ENCODE peak calls at places on chromosomes 11 and 22, in four cellular contexts. T is A549, L is body of pancreas, E is ovary. K is an unnamed sample. For H3K4me1, the result is how much of the 10 kb centered on the place peaks cover.

GRCh38 chr22:43299736-43300135 is 43.4 kb downstream of the SCUBE1 start:
- DNase-seq in T (no peak), L (no peak), E (no peak), K (no peak)

GRCh38 chr11:58649623-58650022 is 27.2 kb downstream of the CNTF start:
- DNase-seq in T (no peak), L (no peak), E (no peak), K (no peak)

GRCh38 chr11:132343445-132343844 is 973.0 kb downstream of the NTM start:
- DNase-seq in T (no peak), L (no peak), E (no peak), K (no peak)

GRCh38 chr11:72411623-72412532 is 22.5 kb downstream of the CLPB start:
- DNase-seq in T (no peak), L (peak), E (no peak), K (peak)

GRCh38 chr11:70711911-70712185 is 313.5 kb downstream of the CTTN start:
- DNase-seq in T (no peak), L (no peak), E (no peak), K (no peak)

GRCh38 chr11:133814588-133814987 is 30.7 kb downstream of the SPATA19 start:
- DNase-seq in T (no peak), L (no peak), E (no peak), K (no peak)

GRCh38 chr22:42365337-42365865 is 66.8 kb downstream of the NFAM1 start:
- DNase-seq in T (no peak), L (no peak), E (no peak), K (no peak)

GRCh38 chr11:95138448-95138847 is 48.8 kb downstream of the ENDOD1 start:
- DNase-seq in T (no peak), L (no peak), E (no peak), K (no peak)

GRCh38 chr22:42994917-42995562 is 19.9 kb downstream of the PACSIN2 start:
- DNase-seq in T (peak), L (peak), E (no peak), K (no peak)

GRCh38 chr11:96292291-96293010 is 50.5 kb downstream of the MAML2 start:
- DNase-seq in T (no peak), L (no peak), E (no peak), K (no peak)

GRCh38 chr22:34414467-34415440 is 494.5 kb upstream of the LARGE1 start:
- DNase-seq in T (peak), L (peak), E (no peak), K (no peak)

GRCh38 chr11:9760180-9760550 is 96.3 kb downstream of the SWAP70 start:
- DNase-seq in T (no peak), L (peak), E (peak), K (peak)

GRCh38 chr11:10155793-10156490 is 138.1 kb downstream of the SBF2 start:
- DNase-seq in T (no peak), L (peak), E (no peak), K (no peak)

GRCh38 chr11:119470316-119471266 is 47.6 kb upstream of the THY1 start:
- DNase-seq in T (no peak), L (no peak), E (no peak), K (no peak)

GRCh38 chr11:81840375-81840774 is 893.3 kb downstream of the FAM181B start:
- DNase-seq in T (no peak), L (no peak), E (no peak), K (no peak)

GRCh38 chr11:115342142-115342541 is 162.1 kb downstream of the CADM1 start:
- DNase-seq in T (no peak), L (no peak), E (no peak), K (no peak)

GRCh38 chr11:131734871-131735270 is 364.5 kb downstream of the NTM start:
- DNase-seq in T (no peak), L (no peak), E (no peak), K (no peak)

GRCh38 chr11:44133335-44133946 is 38.0 kb downstream of the EXT2 start:
- DNase-seq in T (peak), L (peak), E (no peak), K (no peak)

GRCh38 chr11:115409691-115410220 is 94.5 kb downstream of the CADM1 start:
- DNase-seq in T (no peak), L (peak), E (no peak), K (no peak)

GRCh38 chr11:102580185-102580951 is 44.8 kb downstream of the MMP20 start:
- DNase-seq in T (no peak), L (no peak), E (no peak), K (no peak)

GRCh38 chr11:130206141-130206540 is 46.6 kb downstream of the ST14 start:
- DNase-seq in T (no peak), L (peak), E (no peak), K (peak)

GRCh38 chr11:36702330-36703054 is 104.5 kb upstream of the RAG2 start:
- DNase-seq in T (peak), L (peak), E (no peak), K (no peak)

GRCh38 chr11:57294225-57295131 is 30.3 kb downstream of the TNKS1BP1 start:
- DNase-seq in T (no peak), L (peak), E (no peak), K (peak)

GRCh38 chr11:69862331-69862761 is 43.1 kb upstream of the FGF3 start:
- DNase-seq in T (no peak), L (no peak), E (no peak), K (no peak)

GRCh38 chr11:83441596-83441995 is 155.4 kb upstream of the CCDC90B start:
- DNase-seq in T (no peak), L (no peak), E (no peak), K (no peak)

GRCh38 chr11:126764221-126764620 is 236.3 kb downstream of the KIRREL3 start:
- DNase-seq in T (no peak), L (no peak), E (no peak), K (no peak)

GRCh38 chr22:20999350-21000214 is 2.3 kb downstream of the THAP7 start:
- DNase-seq in T (no peak), L (no peak), E (no peak), K (no peak)

GRCh38 chr11:45266693-45267451 is 19.3 kb downstream of the SYT13 start:
- DNase-seq in T (no peak), L (no peak), E (no peak), K (peak)

GRCh38 chr11:6655020-6655789 is 404 bp downstream of the DCHS1 start:
- DNase-seq in T (no peak), L (no peak), E (peak), K (no peak)

GRCh38 chr22:45317551-45318167 is 7.9 kb downstream of the FAM118A start:
- DNase-seq in T (no peak), L (no peak), E (no peak), K (peak)

GRCh38 chr11:34426766-34427170 is 12.0 kb upstream of the CAT start:
- DNase-seq in T (no peak), L (no peak), E (no peak), K (no peak)

GRCh38 chr11:81089242-81089641 is 1644.4 kb downstream of the FAM181B start:
- DNase-seq in T (no peak), L (no peak), E (no peak), K (no peak)

GRCh38 chr11:95831198-95831883 is 41.0 kb downstream of the CEP57 start:
- DNase-seq in T (no peak), L (no peak), E (no peak), K (no peak)

GRCh38 chr11:24828938-24829337 is 332.1 kb downstream of the LUZP2 start:
- DNase-seq in T (no peak), L (no peak), E (no peak), K (peak)

GRCh38 chr11:102810943-102811528 is 13.1 kb upstream of the MMP1 start:
- DNase-seq in T (peak), L (no peak), E (no peak), K (no peak)

GRCh38 chr11:134558258-134558835 is 146.3 kb upstream of the B3GAT1 start:
- DNase-seq in T (no peak), L (no peak), E (no peak), K (no peak)

GRCh38 chr22:21700822-21701221 is 34.8 kb downstream of the YPEL1 start:
- DNase-seq in T (no peak), L (no peak), E (no peak), K (no peak)

GRCh38 chr11:65560555-65561418 is 2.6 kb upstream of the LTBP3 start:
- DNase-seq in T (peak), L (peak), E (peak), K (peak)

DNA sequence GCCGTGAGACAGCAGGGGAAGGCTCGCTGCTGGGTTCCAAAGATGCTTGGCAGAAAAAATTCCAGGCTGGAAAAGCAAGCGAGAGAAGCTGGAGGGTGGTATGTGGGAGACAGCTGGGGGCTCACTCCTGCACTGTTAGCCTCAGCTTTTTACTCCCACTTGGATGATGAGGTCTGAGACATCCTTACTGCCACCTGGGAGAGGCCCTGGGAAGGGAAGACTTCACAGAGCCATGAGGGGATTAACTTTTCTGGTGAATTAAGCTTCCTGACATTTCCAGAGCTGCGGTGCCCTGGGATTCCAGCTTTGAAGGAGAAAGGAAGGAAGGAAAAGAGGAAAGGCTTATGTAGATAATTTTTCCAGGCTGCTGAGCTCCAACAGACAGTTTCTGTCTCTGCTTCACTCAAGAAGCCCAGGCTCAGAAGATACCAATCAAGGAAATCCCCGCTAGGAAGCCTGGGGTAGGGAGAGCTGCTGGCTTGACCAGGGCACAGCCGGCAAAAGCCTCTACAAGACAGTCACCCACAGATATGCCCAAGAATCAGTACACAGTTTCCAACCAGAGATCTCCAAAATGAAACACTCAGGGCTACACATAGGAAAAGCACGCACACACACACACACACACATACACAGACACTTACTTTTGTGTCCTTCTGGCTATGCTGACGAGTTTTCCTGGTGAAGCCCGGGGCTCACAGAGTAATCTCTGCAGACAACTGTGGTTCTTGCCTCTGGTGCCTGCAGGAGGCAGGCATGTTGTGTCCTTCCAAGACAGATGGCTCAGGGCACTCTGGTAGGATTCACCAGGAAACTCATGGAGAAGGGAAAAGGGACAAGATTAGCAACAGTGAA is 907 bp downstream of the MCHR1 start:
- DNase-seq in T (no peak), L (no peak), E (no peak), K (no peak)
- H3K4me1 ChIP-seq in T (under half), L (under half), E (under half), K (under half)

GRCh38 chr11:1126935-1127663 is 30.7 kb upstream of the MUC5AC start:
- DNase-seq in T (no peak), L (no peak), E (no peak), K (no peak)

GRCh38 chr11:1127664-1128162 is 30.0 kb upstream of the MUC5AC start:
- DNase-seq in T (no peak), L (no peak), E (no peak), K (no peak)

GRCh38 chr11:1125803-1126202 is 31.9 kb upstream of the MUC5AC start:
- DNase-seq in T (no peak), L (no peak), E (no peak), K (no peak)

GRCh38 chr11:1128333-1129142 is 29.2 kb upstream of the MUC5AC start:
- DNase-seq in T (no peak), L (no peak), E (no peak), K (no peak)

DNA sequence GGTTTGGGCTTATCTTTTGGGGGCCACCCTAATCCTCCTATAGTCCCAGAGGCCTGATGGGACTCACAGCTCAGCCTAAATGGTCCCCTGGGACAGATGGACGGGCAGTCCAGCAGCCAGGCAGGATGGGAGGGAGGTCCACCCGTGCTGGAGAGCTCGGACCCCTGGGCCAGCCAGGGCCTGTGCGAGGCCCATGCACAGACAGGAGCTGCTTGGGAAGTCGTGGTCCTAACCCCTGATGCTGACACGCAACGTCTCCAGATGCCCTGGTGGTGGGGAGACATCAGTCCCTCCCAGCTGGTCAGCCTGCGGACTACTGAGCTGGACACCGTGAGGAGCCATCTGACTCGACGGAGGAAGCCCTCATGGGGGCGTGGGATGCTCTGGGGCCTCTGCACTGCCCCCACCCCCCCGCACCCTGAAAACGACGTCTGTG is 31.2 kb upstream of the MUC5AC start:
- DNase-seq in T (no peak), L (no peak), E (no peak), K (no peak)
- H3K4me3 ChIP-seq in T (no peak), L (no peak), E (no peak), K (no peak)

DNA sequence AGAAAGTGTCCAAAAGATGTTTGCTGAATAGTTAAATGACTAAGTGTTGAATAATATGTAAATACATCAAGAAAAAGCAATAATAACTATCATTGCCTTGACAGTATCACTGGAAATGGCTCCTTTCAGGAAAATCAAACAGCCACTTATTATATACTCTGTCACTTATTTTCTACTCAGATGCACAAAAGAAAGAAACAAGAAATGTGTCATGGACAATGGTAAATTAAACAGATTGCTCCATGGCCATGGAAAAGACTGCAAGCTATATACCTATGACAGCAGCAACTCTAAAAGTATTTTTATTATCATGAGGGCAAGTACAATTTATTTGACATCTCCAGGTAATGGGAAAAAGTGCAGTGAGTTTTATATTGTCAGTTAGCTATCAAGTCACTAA is 52.9 kb upstream of the GUCY1A2 start:
- DNase-seq in T (no peak), L (no peak), E (no peak), K (no peak)
- TF ChIP-seq CTCF in T (no peak), L (no peak), E (no peak), K (no peak)

GRCh38 chr22:29150701-29151100 is 55.0 kb upstream of the EMID1 start:
- DNase-seq in T (no peak), L (no peak), E (no peak), K (no peak)
- H3K4me1 ChIP-seq in T (under half), L (under half), E (under half), K (under half)

GRCh38 chr22:46652930-46653331 is 32.7 kb downstream of the GRAMD4 start:
- DNase-seq in T (no peak), L (peak), E (no peak), K (no peak)
- H3K4me3 ChIP-seq in T (no peak), L (no peak), E (no peak), K (no peak)

GRCh38 chr11:18145837-18146236 is 13.5 kb downstream of the MRGPRX3 start:
- DNase-seq in T (no peak), L (no peak), E (no peak), K (no peak)

GRCh38 chr11:18140145-18140544 is 7.8 kb downstream of the MRGPRX3 start:
- DNase-seq in T (no peak), L (no peak), E (no peak), K (no peak)

GRCh38 chr11:18144243-18144642 is 11.9 kb downstream of the MRGPRX3 start:
- DNase-seq in T (no peak), L (no peak), E (no peak), K (no peak)

DNA sequence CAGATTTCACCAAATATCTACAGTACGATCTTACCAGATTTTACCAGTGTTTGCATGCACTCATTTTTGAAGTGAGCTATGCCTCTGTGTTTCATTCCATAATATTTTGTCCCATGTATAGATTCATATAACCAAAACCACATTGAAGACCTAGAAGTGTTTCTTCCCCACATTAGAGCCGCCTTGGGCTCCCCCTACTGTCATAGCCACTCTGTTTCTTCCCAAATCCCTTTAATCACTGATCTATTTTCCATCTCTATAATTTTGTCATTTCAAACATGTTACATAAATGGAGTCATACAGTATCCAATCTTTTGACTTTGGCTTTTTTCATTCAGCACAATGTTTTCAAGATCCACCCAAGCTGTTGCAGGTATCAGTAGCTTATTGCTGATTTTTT is 12.7 kb downstream of the MRGPRX3 start:
- DNase-seq in T (peak), L (no peak), E (no peak), K (no peak)
- TF ChIP-seq CTCF in T (peak), L (no peak), E (no peak), K (no peak)

DNA sequence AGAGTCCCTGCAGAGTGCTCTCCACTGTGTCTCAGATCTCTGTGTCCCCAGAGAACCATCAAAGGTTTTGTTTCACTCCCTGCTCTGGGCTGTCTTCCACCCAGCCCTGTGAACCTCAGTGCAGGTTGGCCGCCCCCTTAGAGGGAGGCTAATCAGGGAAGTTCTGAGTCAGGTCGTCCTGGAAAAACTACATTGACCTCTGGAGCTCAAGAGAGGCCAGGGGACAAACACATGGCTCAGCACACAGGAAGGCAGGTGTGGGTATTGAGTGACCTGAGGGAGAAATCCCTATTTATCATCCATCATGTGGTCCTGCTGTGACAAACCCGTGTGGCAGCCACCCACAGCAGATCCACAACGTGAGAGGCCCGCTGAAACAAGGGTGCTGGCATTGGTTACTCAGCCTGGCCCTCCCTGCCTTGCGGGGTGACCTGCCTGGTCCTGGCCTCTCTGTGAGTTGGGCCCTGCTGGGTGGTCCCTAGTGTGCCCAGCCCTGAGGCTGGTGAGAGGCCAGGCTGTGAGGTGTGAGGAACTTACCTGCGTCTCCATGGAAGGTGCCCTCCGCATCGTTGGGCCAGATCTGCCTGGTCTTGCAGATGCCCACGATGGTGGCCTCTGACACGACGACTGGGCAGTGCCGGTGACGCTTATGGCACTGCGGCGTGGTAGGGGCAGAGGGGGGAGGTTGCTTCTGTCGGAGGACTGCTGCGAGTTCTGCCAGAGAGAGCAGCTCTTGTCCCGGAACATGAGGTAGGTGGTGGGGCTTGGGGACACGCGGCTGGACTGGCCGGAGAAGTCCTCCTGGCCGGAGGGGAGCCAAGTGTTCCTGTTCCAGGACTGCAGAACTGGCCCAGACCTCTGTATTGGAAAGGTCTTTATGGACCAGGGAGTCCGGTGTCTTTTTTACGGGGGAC is 671 bp upstream of the BCR start:
- DNase-seq in T (no peak), L (peak), E (peak), K (peak)
- H3K4me1 ChIP-seq in T (under half), L (half or more), E (under half), K (under half)

GRCh38 chr11:48124880-48125279 is 91.7 kb upstream of the OR4B1 start:
- DNase-seq in T (no peak), L (no peak), E (no peak), K (no peak)

GRCh38 chr11:48123249-48123875 is 93.2 kb upstream of the OR4B1 start:
- DNase-seq in T (no peak), L (no peak), E (no peak), K (no peak)

GRCh38 chr11:48123934-48124755 is 92.5 kb upstream of the OR4B1 start:
- DNase-seq in T (no peak), L (no peak), E (no peak), K (no peak)

GRCh38 chr11:48122656-48123055 is 94.0 kb upstream of the OR4B1 start:
- DNase-seq in T (no peak), L (no peak), E (no peak), K (no peak)

GRCh38 chr11:48122246-48122645 is 94.4 kb upstream of the OR4B1 start:
- DNase-seq in T (no peak), L (no peak), E (no peak), K (no peak)
- H3K4me3 ChIP-seq in T (no peak), L (no peak), E (no peak), K (no peak)

K was measured in mucosa of descending colon.